ENCODE peak calls at places on chromosome 21, in seven cellular contexts. L is substantia nigra; B is IMR-90; J is H4; T is left cardiac atrium; F is activated CD4-positive, alpha-beta T cell treated with anti-CD3 and anti-CD28 coated beads, Interleukin-2, amount 50 U/mL, for 24 hours; D is BE2C. H is an unnamed sample.

GRCh38 chr21:38861006-38861405 is 55.3 kb downstream of the ETS2 start:
- DNase-seq in L (no peak), D (peak), B (no peak), F (no peak), J (no peak), T (peak), H (no peak)

GRCh38 chr21:19489930-19490329 is 1086.3 kb upstream of the TMPRSS15 start:
- DNase-seq in L (no peak), B (no peak), J (no peak), T (no peak), F (no peak), D (no peak), H (no peak)

GRCh38 chr21:35933466-35933865 is 126.9 kb downstream of the SETD4 start:
- DNase-seq in J (peak), D (no peak), F (no peak), L (peak), B (peak), T (peak), H (no peak)

GRCh38 chr21:15057290-15057689 is 7.5 kb downstream of the NRIP1 start:
- DNase-seq in B (no peak), D (peak), T (no peak), J (no peak), F (no peak), L (no peak), H (no peak)

GRCh38 chr21:41726970-41727783 is 39.7 kb downstream of the RIPK4 start:
- DNase-seq in L (no peak), B (peak), T (peak), D (no peak), J (peak), F (no peak), H (no peak)

GRCh38 chr21:37677006-37677405 is 239.3 kb downstream of the KCNJ6 start:
- DNase-seq in L (no peak), D (no peak), B (no peak), J (no peak), T (no peak), F (no peak), H (no peak)

GRCh38 chr21:35020902-35021301 is 28.2 kb downstream of the RUNX1 start:
- DNase-seq in F (no peak), L (no peak), D (no peak), J (no peak), B (peak), T (no peak), H (no peak)

GRCh38 chr21:30839304-30839703 is 9.7 kb upstream of the KRTAP7-1 start:
- DNase-seq in J (peak), L (no peak), D (peak), T (no peak), F (no peak), B (no peak), H (peak)

GRCh38 chr21:45542242-45542666 is at the start of gene SLC19A1:
- DNase-seq in F (peak), T (peak), B (peak), L (peak), J (no peak), D (peak), H (peak)

GRCh38 chr21:14259669-14260458 is 43.9 kb downstream of the RBM11 start:
- DNase-seq in D (no peak), J (peak), T (no peak), B (peak), F (no peak), L (no peak), H (no peak)

GRCh38 chr21:43318841-43319781 is 107.8 kb downstream of the SIK1 start:
- DNase-seq in T (peak), D (peak), F (no peak), J (peak), L (peak), B (peak), H (no peak)